ENCODE peak calls at places on chromosomes 5 and 9, in nine cellular contexts. A is SW480, P is Peyer's patch, Q is GM03348, S is iPS DF 6.9, I is nephron progenitor cell, D is activated T-helper 1 cell treated with Interleukin-2 at 50 U/mL for 16 hours, J is uterus, T is A549. O is an unnamed sample.

GRCh38 chr5:59055745-59056448 is 473.0 kb downstream of the RAB3C start:
- DNase-seq in D (no peak), S (no peak), P (no peak), Q (no peak), J (no peak), A (no peak), T (peak), I (no peak), O (no peak)

GRCh38 chr5:172872997-172873491 is 39.0 kb downstream of the ERGIC1 start:
- DNase-seq in Q (peak), A (no peak), I (no peak), P (no peak), J (peak), S (no peak), T (no peak), D (no peak), O (no peak)

GRCh38 chr9:133569109-133569785 is 34.7 kb downstream of the ADAMTSL2 start:
- DNase-seq in D (no peak), S (no peak), P (no peak), T (no peak), A (no peak), J (no peak), I (no peak), Q (no peak), O (no peak)

GRCh38 chr9:116377179-116377790 is 223.7 kb downstream of the PAPPA start:
- DNase-seq in A (peak), T (peak), S (no peak), P (no peak), I (no peak), Q (peak), J (no peak), D (no peak), O (no peak)

GRCh38 chr9:91151741-91152095 is 210.0 kb downstream of the AUH start:
- DNase-seq in D (no peak), I (no peak), Q (no peak), P (no peak), J (no peak), S (no peak), A (no peak), T (no peak), O (no peak)

GRCh38 chr5:178241688-178242231 is 9.2 kb upstream of the PHYKPL start:
- DNase-seq in D (no peak), Q (no peak), J (no peak), T (no peak), A (no peak), I (no peak), P (no peak), S (no peak), O (no peak)

GRCh38 chr9:72894342-72894741 is 58.5 kb downstream of the ALDH1A1 start:
- DNase-seq in S (no peak), A (no peak), J (no peak), T (no peak), P (no peak), D (no peak), I (no peak), Q (peak), O (no peak)

GRCh38 chr5:143800715-143801114 is 11.2 kb upstream of the HMHB1 start:
- DNase-seq in S (no peak), T (no peak), D (no peak), Q (no peak), A (no peak), I (no peak), J (no peak), P (no peak), O (no peak)

GRCh38 chr5:152113401-152113800 is 188.8 kb upstream of the GLRA1 start:
- DNase-seq in Q (no peak), I (no peak), T (no peak), D (peak), P (no peak), A (peak), S (no peak), J (no peak), O (no peak)

GRCh38 chr5:165579911-165580310 is 2074.5 kb downstream of the MAT2B start:
- DNase-seq in T (no peak), D (no peak), J (no peak), P (no peak), I (no peak), A (no peak), S (no peak), Q (no peak), O (no peak)

GRCh38 chr9:16458696-16459420 is 411.6 kb downstream of the BNC2 start:
- DNase-seq in T (no peak), A (no peak), D (no peak), S (no peak), J (no peak), P (no peak), Q (no peak), I (no peak), O (no peak)

GRCh38 chr9:36190388-36191289 is at the start of gene CLTA:
- DNase-seq in Q (peak), J (peak), P (peak), S (peak), A (peak), I (peak), D (peak), T (peak), O (peak)

GRCh38 chr5:83718195-83718825 is 2.3 kb downstream of the HAPLN1 start:
- DNase-seq in T (peak), P (no peak), J (no peak), I (peak), A (peak), S (no peak), Q (peak), D (no peak), O (no peak)

GRCh38 chr5:56358703-56359428 is 125.7 kb upstream of the ANKRD55 start:
- DNase-seq in S (no peak), A (peak), J (peak), T (peak), I (peak), D (no peak), P (no peak), Q (peak), O (no peak)